ENCODE peak calls at places on chromosomes 6 and 20, in nine cellular contexts. J, N, F, U, E, A, D, K and S are unnamed samples.

GRCh38 chr6:31194271-31194834 is 23.9 kb upstream of the POU5F1 start:
- DNase-seq in U (no peak), J (no peak), A (no peak), E (no peak), K (no peak), F (no peak), N (no peak), D (no peak), S (no peak)

GRCh38 chr20:13165203-13165602 is 55.9 kb upstream of the ISM1 start:
- DNase-seq in U (no peak), K (no peak), J (no peak), D (no peak), A (no peak), E (no peak), F (no peak), N (no peak), S (no peak)

GRCh38 chr6:12009904-12010634 is 2.0 kb upstream of the HIVEP1 start:
- DNase-seq in F (no peak), J (peak; percentile 19), U (no peak), A (no peak), K (no peak), N (no peak), E (no peak), D (no peak), S (no peak)

GRCh38 chr6:96795481-96795880 is 41.8 kb downstream of the GPR63 start:
- DNase-seq in E (no peak), J (no peak), D (no peak), U (no peak), A (no peak), F (no peak), K (no peak), N (no peak), S (no peak)

GRCh38 chr20:58987790-58988564 is 6.9 kb downstream of the NELFCD start:
- DNase-seq in K (no peak), A (no peak), F (no peak), J (no peak), N (no peak), D (no peak), E (no peak), U (no peak), S (no peak)

GRCh38 chr20:61780066-61780465 is 285.6 kb downstream of the TAF4 start:
- DNase-seq in A (no peak), D (no peak), E (peak; percentile 20), N (no peak), F (no peak), U (no peak), K (no peak), J (no peak), S (no peak)

GRCh38 chr6:12545837-12546658 is 170.5 kb upstream of the PHACTR1 start:
- DNase-seq in A (no peak), E (no peak), F (no peak), N (no peak), K (no peak), U (no peak), D (peak; percentile 43), J (peak; percentile 59), S (peak; percentile 43)

GRCh38 chr6:94454231-94454630 is 1034.9 kb upstream of the EPHA7 start:
- DNase-seq in K (no peak), U (no peak), N (no peak), E (no peak), F (no peak), A (no peak), D (no peak), J (no peak), S (no peak)

GRCh38 chr6:135832186-135832585 is 19.3 kb upstream of the PDE7B start:
- DNase-seq in J (no peak), U (no peak), D (no peak), A (no peak), K (no peak), F (no peak), E (no peak), N (no peak), S (no peak)

GRCh38 chr6:101534386-101534785 is 140.9 kb downstream of the GRIK2 start:
- DNase-seq in D (no peak), E (no peak), A (no peak), N (no peak), F (no peak), U (no peak), K (no peak), J (no peak), S (no peak)

GRCh38 chr20:37297066-37297736 is 7.7 kb downstream of the MANBAL start:
- DNase-seq in U (peak; percentile 62), K (no peak), J (peak; percentile 68), N (no peak), D (no peak), E (no peak), F (no peak), A (no peak), S (peak; percentile 34)

GRCh38 chr20:46811328-46812084 is 83.1 kb upstream of the EYA2 start:
- DNase-seq in F (no peak), K (no peak), N (no peak), U (no peak), D (no peak), J (no peak), A (no peak), E (no peak), S (no peak)

GRCh38 chr6:37569999-37570776 is 70.5 kb upstream of the CCDC167 start:
- DNase-seq in E (no peak), D (no peak), A (no peak), F (no peak), N (no peak), J (no peak), U (no peak), K (no peak), S (no peak)

GRCh38 chr6:157946865-157947532 is 34.7 kb upstream of the SYNJ2 start:
- DNase-seq in A (no peak), J (no peak), K (no peak), U (no peak), E (no peak), N (peak; percentile 58), F (peak; percentile 33), D (no peak), S (no peak)

GRCh38 chr6:113616875-113617274 is 240.3 kb upstream of the MARCKS start:
- DNase-seq in D (no peak), A (no peak), U (no peak), K (no peak), F (no peak), E (no peak), N (no peak), J (no peak), S (no peak)

GRCh38 chr6:22699046-22699639 is 129.8 kb downstream of the HDGFL1 start:
- DNase-seq in K (no peak), U (no peak), F (no peak), N (no peak), J (no peak), E (no peak), A (no peak), D (no peak), S (no peak)

GRCh38 chr6:114240800-114241199 is 102.0 kb downstream of the HS3ST5 start:
- DNase-seq in N (no peak), F (no peak), J (no peak), U (no peak), D (no peak), K (no peak), E (no peak), A (no peak), S (no peak)

GRCh38 chr20:15703171-15703911 is 869.9 kb downstream of the KIF16B start:
- DNase-seq in J (peak; percentile 39), D (no peak), N (no peak), E (no peak), F (no peak), A (no peak), U (no peak), K (no peak), S (no peak)

GRCh38 chr6:143243786-143244185 is 183.1 kb downstream of the AIG1 start:
- DNase-seq in D (no peak), F (no peak), N (no peak), E (no peak), A (no peak), K (no peak), U (no peak), J (no peak), S (no peak)

GRCh38 chr6:140879861-140880260 is 1252.9 kb upstream of the GJE1 start:
- DNase-seq in D (no peak), U (no peak), F (no peak), K (no peak), N (no peak), A (no peak), J (peak; percentile 30), E (no peak), S (peak; percentile 13)

GRCh38 chr6:21597706-21598273 is 4.2 kb downstream of the SOX4 start:
- DNase-seq in F (no peak), N (no peak), A (no peak), D (no peak), K (no peak), J (peak; percentile 33), U (no peak), E (no peak), S (no peak)

GRCh38 chr6:45532626-45533258 is 155.0 kb upstream of the SUPT3H start:
- DNase-seq in U (no peak), F (no peak), D (no peak), A (no peak), J (peak; percentile 40), E (no peak), N (no peak), K (no peak), S (no peak)

GRCh38 chr20:24783631-24784492 is 165.2 kb upstream of the CST7 start:
- DNase-seq in J (no peak), A (no peak), K (no peak), E (peak; percentile 26), N (no peak), D (no peak), F (no peak), U (no peak), S (no peak)

GRCh38 chr6:11253594-11253993 is 21.1 kb upstream of the NEDD9 start:
- DNase-seq in J (no peak), N (no peak), D (no peak), K (no peak), E (no peak), F (no peak), U (no peak), A (no peak), S (no peak)

GRCh38 chr6:130307752-130308361 is 58.0 kb upstream of the TMEM200A start:
- DNase-seq in J (peak; percentile 51), A (no peak), K (no peak), E (no peak), D (peak; percentile 68), N (no peak), U (no peak), F (no peak), S (peak; percentile 69)

GRCh38 chr6:143872211-143872610 is 7.9 kb downstream of the ZC2HC1B start:
- DNase-seq in E (no peak), D (no peak), K (no peak), N (no peak), J (no peak), F (no peak), U (no peak), A (no peak), S (no peak)

GRCh38 chr20:408843-409696 is 971 bp downstream of the RBCK1 start:
- DNase-seq in D (no peak), E (no peak), K (no peak), N (no peak), U (no peak), A (no peak), J (no peak), F (no peak), S (no peak)